ENCODE peak calls at places on chromosomes 5 and 9, in eight cellular contexts. I is spleen, A is adrenal gland, L is body of pancreas, X is IMR-90, O is breast epithelium, N is A549, G is ovary. D is an unnamed sample.

GRCh38 chr9:75186767-75187380 is 98.6 kb downstream of the OSTF1 start:
- DNase-seq in I (no peak), A (no peak), L (no peak), X (peak; percentile 28), O (no peak), N (peak; percentile 13), G (no peak), D (no peak)

GRCh38 chr5:172919525-172920446 is 39.4 kb upstream of the RPL26L1 start:
- DNase-seq in I (no peak), A (peak; percentile 79), L (no peak), X (peak; percentile 57), O (no peak), N (no peak), G (no peak), D (no peak)

GRCh38 chr9:38026021-38026809 is 42.8 kb downstream of the SHB start:
- DNase-seq in I (no peak), A (no peak), L (no peak), X (peak; percentile 98), O (no peak), N (peak; percentile 62), G (peak; percentile 57), D (no peak)

GRCh38 chr9:69809304-69809863 is 11.2 kb upstream of the CFAP95 start:
- DNase-seq in I (no peak), A (no peak), L (no peak), X (peak; percentile 21), O (no peak), N (no peak), G (no peak), D (no peak)

GRCh38 chr5:4205408-4205807 is 609.8 kb downstream of the IRX1 start:
- DNase-seq in I (no peak), A (no peak), L (no peak), X (no peak), O (no peak), N (no peak), G (no peak), D (no peak)

GRCh38 chr5:62576570-62577172 is 1.9 kb upstream of the LRRC70 start:
- DNase-seq in I (no peak), A (no peak), L (no peak), X (no peak), O (no peak), N (no peak), G (no peak), D (no peak)

GRCh38 chr5:56951131-56951945 is 585 bp downstream of the MIER3 start:
- DNase-seq in I (peak; percentile 86), A (peak; percentile 45), L (peak; percentile 21), X (no peak), O (no peak), N (peak; percentile 31), G (peak; percentile 34), D (peak; percentile 51)

GRCh38 chr5:60541980-60542379 is 158.0 kb downstream of the DEPDC1B start:
- DNase-seq in I (no peak), A (no peak), L (no peak), X (peak; percentile 50), O (no peak), N (no peak), G (no peak), D (no peak)

GRCh38 chr5:33594006-33594405 is 153.2 kb downstream of the TARS1 start:
- DNase-seq in I (no peak), A (no peak), L (no peak), X (no peak), O (no peak), N (no peak), G (no peak), D (no peak)

GRCh38 chr9:135326141-135326540 is 153.4 kb upstream of the PPP1R26 start:
- DNase-seq in I (no peak), A (no peak), L (no peak), X (no peak), O (no peak), N (no peak), G (no peak), D (no peak)

GRCh38 chr9:77019810-77020437 is 469 bp downstream of the FOXB2 start:
- DNase-seq in I (no peak), A (no peak), L (no peak), X (no peak), O (no peak), N (no peak), G (no peak), D (no peak)

GRCh38 chr9:92947268-92948031 is at the start of gene FGD3:
- DNase-seq in I (no peak), A (no peak), L (peak; percentile 26), X (no peak), O (no peak), N (peak; percentile 37), G (no peak), D (no peak)

DNA sequence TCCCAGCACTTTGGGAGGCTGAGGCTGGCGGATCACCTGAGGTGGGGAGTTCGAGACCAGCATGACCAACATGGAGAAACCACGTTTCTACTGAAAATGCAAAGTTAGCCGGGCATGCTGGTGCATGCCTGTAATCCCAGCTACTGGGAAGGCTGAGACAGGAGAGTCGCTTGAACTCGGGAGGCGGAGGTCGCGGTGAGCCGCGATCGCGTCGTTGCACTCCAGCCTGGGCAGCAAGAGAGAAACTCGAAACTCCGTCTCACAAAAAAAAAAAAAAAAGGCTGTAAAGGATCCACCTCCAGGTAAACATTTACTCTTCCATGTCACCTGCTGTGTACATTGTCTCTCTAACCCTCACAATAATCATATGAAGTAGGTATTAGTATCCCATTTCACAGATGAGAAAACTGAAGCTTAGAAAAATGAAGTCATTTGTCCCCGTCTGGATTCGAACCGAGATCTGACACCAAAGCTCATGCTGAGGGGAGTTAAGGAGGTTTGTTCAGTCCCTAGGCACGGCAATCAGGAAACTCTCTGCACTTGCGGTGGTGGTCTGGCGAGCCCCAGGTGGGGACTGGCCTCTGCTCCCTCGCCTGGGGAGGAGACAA is 494 bp upstream of the DOCK2 start:
- DNase-seq in I (no peak), A (no peak), L (no peak), X (no peak), O (no peak), N (no peak), G (no peak), D (no peak)
- H3K4me3 ChIP-seq in I (peak overlapping the region; percentile 74), A (peak overlapping the region; percentile 48), L (no peak overlapping the region), X (no peak overlapping the region), O (peak overlapping the region; percentile 40), N (no peak overlapping the region), G (no peak overlapping the region), D (peak overlapping the region; percentile 46)

GRCh38 chr9:4891674-4892073 is 93.4 kb upstream of the JAK2 start:
- DNase-seq in I (no peak), A (no peak), L (no peak), X (no peak), O (no peak), N (no peak), G (no peak), D (no peak)
- TF ChIP-seq POLR2A in I (no peak), A (no peak), L (no peak), X (no peak), O (no peak), N (no peak), G (no peak), D (no peak)

DNA sequence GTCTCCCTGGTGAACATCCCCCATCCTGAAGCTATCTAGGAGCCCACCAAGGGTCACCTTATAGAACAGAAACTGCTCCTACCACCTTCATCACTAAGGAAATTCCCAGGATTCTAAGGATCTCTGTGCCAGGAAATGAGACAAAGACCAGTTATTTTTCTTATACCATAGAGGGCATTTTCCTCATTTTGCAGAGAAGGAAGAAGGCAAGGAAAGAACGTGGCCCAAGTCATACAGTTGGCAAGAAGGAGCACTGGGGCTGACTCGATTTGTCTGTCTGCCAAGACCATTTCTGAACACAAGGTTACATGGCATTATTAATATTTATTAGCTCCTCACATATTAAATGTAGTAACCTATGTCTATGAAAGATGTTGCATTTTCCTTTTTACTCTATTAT is 49.6 kb upstream of the TNFSF15 start:
- DNase-seq in I (no peak), A (no peak), L (no peak), X (peak; percentile 12), O (no peak), N (no peak), G (no peak), D (no peak)
- H3K27ac ChIP-seq in I (no peak overlapping the region), A (no peak overlapping the region), L (no peak overlapping the region), X (no peak overlapping the region), O (no peak overlapping the region), N (no peak overlapping the region), G (no peak overlapping the region), D (no peak overlapping the region)

GRCh38 chr9:33676746-33677505 is 118.4 kb upstream of the PRSS3 start:
- DNase-seq in I (peak; percentile 80), A (peak; percentile 25), L (peak; percentile 34), X (peak; percentile 13), O (no peak), N (peak; percentile 29), G (no peak), D (peak; percentile 52)
- H3K4me3 ChIP-seq in I (peak overlapping the region; percentile 49), A (peak overlapping the region; percentile 46), L (peak overlapping the region; percentile 5), X (peak overlapping the region; percentile 49), O (peak overlapping the region; percentile 45), N (peak overlapping the region; percentile 62), G (peak overlapping the region; percentile 37), D (peak overlapping the region; percentile 37)

DNA sequence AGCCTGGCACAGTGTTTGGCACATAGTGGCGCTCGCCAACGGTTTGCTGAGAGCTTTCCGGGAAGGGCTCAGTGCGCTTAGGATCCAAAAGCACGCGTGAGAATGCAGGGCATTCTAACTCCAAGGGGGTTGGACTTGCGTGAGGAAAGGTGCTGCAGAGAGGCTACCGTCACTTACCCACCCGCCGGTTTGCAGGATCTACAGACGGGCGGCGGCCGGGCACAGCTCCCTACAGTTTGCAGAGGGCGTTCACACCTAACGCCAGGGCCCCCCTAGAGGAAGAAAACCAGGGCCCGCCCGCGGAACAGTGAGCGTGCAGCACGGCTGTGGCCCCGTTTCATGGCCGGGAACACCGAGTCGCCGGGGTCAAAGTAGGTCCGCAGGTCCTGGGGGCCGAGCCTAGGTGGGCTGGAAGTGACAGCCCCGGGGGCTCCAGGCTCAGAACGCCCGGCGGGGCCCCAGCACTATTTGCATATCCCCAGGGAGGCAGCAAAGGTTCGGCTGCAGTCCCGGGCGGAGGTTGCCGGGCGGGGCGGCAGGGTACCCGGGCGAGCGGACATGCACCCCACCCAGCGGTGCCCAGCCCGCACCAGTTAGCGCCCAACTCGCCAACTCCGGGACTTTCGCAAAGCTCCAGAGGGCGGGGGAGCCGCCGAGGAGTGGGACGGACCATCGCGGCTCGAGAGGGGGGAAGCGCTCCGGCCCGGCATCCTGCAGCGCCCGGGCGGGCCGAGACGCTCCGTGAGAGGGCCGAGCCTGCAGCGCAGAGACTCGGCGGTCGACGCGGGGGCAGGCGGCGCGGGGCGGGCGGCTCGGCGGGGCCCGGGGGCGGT is 498 bp upstream of the GALNT10 start:
- DNase-seq in I (peak; percentile 98), A (peak; percentile 86), L (peak; percentile 89), X (peak; percentile 66), O (peak; percentile 54), N (peak; percentile 91), G (peak; percentile 74), D (peak; percentile 89)
- TF ChIP-seq POLR2A in I (no peak), A (peak; percentile 56), L (peak; percentile 59), X (no peak), O (no peak), N (peak; percentile 52), G (no peak), D (peak; percentile 14)

D was measured in right lobe of liver.